ENCODE peak calls at places on chromosomes 5 and 9, in five cellular contexts. Y, N, V, H and S are unnamed samples.

GRCh38 chr5:158422653-158423505 is 563.9 kb upstream of the CLINT1 start:
- DNase-seq in V (peak; percentile 52), Y (no peak), H (peak; percentile 15), N (no peak), S (no peak)

GRCh38 chr9:70407081-70407503 is 7.4 kb downstream of the KLF9 start:
- DNase-seq in Y (no peak), V (no peak), H (no peak), N (no peak), S (no peak)

GRCh38 chr5:138748630-138749081 is 4.6 kb upstream of the CTNNA1 start:
- DNase-seq in H (peak; percentile 44), Y (no peak), V (no peak), N (no peak), S (no peak)

GRCh38 chr9:68955281-68955680 is 58.6 kb downstream of the PRKACG start:
- DNase-seq in N (no peak), Y (no peak), H (no peak), V (no peak), S (no peak)

GRCh38 chr5:134545070-134545868 is 19.8 kb downstream of the JADE2 start:
- DNase-seq in V (peak; percentile 79), H (peak; percentile 85), N (no peak), Y (peak; percentile 26), S (no peak)

GRCh38 chr5:176776141-176776865 is 34.1 kb upstream of the UNC5A start:
- DNase-seq in Y (no peak), V (no peak), H (no peak), N (no peak), S (no peak)

GRCh38 chr9:90815183-90815943 is 13.7 kb downstream of the SYK start:
- DNase-seq in H (no peak), N (no peak), V (no peak), Y (peak; percentile 60), S (no peak)

GRCh38 chr9:77534376-77535057 is 113.6 kb downstream of the GNA14 start:
- DNase-seq in H (no peak), Y (no peak), V (no peak), N (no peak), S (no peak)

GRCh38 chr9:121233906-121234901 is 32.5 kb upstream of the RAB14 start:
- DNase-seq in Y (no peak), H (no peak), N (no peak), V (no peak), S (no peak)

GRCh38 chr9:79127661-79128060 is 444.1 kb upstream of the TLE4 start:
- DNase-seq in V (no peak), Y (no peak), N (no peak), H (no peak), S (no peak)

GRCh38 chr9:115591584-115591984 is 473.6 kb upstream of the TNC start:
- DNase-seq in V (peak; percentile 18), H (peak; percentile 60), N (no peak), Y (peak; percentile 20), S (no peak)

GRCh38 chr9:127351182-127352166 is 45.5 kb upstream of the SLC2A8 start:
- DNase-seq in N (no peak), V (no peak), Y (no peak), H (no peak), S (no peak)

GRCh38 chr9:108535526-108535925 is 320.3 kb downstream of the ACTL7B start:
- DNase-seq in Y (peak; percentile 4), N (no peak), V (no peak), H (no peak), S (no peak)

GRCh38 chr5:103347729-103348128 is 89.2 kb downstream of the MACIR start:
- DNase-seq in N (no peak), H (no peak), Y (no peak), V (no peak), S (no peak)

GRCh38 chr5:9105851-9106250 is 440.0 kb downstream of the SEMA5A start:
- DNase-seq in N (no peak), Y (no peak), V (no peak), H (no peak), S (no peak)

GRCh38 chr9:6782981-6783380 is 25.2 kb downstream of the KDM4C start:
- DNase-seq in H (no peak), N (no peak), V (no peak), Y (no peak), S (no peak)

GRCh38 chr5:157772077-157772613 is 28.6 kb downstream of the LSM11 start:
- DNase-seq in V (no peak), N (no peak), H (no peak), Y (no peak), S (no peak)

GRCh38 chr5:108101105-108101504 is 280.8 kb downstream of the FBXL17 start:
- DNase-seq in Y (no peak), H (no peak), V (no peak), N (no peak), S (no peak)

GRCh38 chr5:162299793-162300192 is 232.2 kb downstream of the GABRG2 start:
- DNase-seq in H (no peak), Y (no peak), N (no peak), V (no peak), S (no peak)

GRCh38 chr5:159451197-159452052 is 121.1 kb upstream of the IL12B start:
- DNase-seq in N (no peak), V (no peak), H (no peak), Y (no peak), S (no peak)

GRCh38 chr9:468766-469496 is 254.3 kb downstream of the DOCK8 start:
- DNase-seq in Y (no peak), N (no peak), V (no peak), H (no peak), S (no peak)

GRCh38 chr5:71830626-71831539 is 111.8 kb downstream of the CARTPT start:
- DNase-seq in N (no peak), V (peak; percentile 82), Y (no peak), H (peak; percentile 61), S (no peak)

GRCh38 chr9:4967521-4967920 is 17.6 kb upstream of the JAK2 start:
- DNase-seq in H (no peak), N (no peak), Y (no peak), V (no peak), S (no peak)

GRCh38 chr9:69674741-69675438 is 2.7 kb upstream of the APBA1 start:
- DNase-seq in Y (no peak), H (no peak), N (no peak), V (no peak), S (no peak)

GRCh38 chr9:113184089-113184488 is 33.3 kb downstream of the SLC31A2 start:
- DNase-seq in V (no peak), Y (no peak), N (no peak), H (no peak), S (no peak)

GRCh38 chr5:91378683-91379601 is 4.2 kb downstream of the ARRDC3 start:
- DNase-seq in V (no peak), Y (no peak), H (no peak), N (no peak), S (no peak)

GRCh38 chr9:79642671-79643070 is 70.9 kb downstream of the TLE4 start:
- DNase-seq in N (no peak), V (no peak), H (no peak), Y (no peak), S (no peak)

GRCh38 chr5:139133237-139133636 is 64.9 kb downstream of the SIL1 start:
- DNase-seq in V (no peak), H (no peak), Y (no peak), N (no peak), S (no peak)

DNA sequence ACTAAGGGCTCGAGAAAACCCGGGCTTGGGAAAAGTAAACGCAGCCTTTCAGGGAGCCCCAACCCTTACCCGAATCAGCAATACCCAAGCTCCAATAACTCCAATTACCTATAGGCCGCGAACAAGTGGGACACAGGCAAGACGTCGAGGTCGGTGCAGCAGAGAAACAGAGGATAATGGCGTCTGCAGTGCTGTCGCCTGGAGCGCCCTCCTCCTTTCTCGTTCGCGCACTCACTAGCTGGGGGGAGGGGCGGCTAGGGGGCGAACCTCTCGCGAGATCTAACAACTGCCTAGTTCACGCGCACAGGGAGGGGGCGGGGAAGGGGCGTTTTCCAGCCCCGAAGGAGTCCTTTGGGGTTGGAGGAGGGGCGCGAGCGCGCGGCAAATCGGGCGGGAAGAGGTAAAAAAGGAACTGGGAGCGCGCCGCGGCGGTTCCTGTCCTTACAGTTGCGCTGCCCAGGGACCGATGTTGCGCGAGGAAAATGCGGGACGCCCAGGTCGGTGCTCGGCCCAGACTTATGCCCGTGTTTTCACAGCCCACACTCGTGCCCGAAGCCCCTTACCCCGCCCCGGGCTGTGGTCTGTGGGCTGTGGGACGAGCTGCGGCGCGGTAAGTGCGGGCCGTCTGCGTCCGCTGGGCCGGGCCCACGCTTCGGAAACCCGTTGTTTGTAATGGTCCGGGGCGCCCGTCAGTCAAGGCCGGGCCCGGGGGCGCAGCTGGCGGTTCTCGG is at the start of gene RMI1:
- DNase-seq in V (peak; percentile 100), H (peak; percentile 100), Y (peak; percentile 99), N (peak; percentile 99), S (peak; percentile 94)
- TF ChIP-seq CTCF in V (no peak), H (no peak), Y (peak; percentile 29), N (no peak), S (no peak)

DNA sequence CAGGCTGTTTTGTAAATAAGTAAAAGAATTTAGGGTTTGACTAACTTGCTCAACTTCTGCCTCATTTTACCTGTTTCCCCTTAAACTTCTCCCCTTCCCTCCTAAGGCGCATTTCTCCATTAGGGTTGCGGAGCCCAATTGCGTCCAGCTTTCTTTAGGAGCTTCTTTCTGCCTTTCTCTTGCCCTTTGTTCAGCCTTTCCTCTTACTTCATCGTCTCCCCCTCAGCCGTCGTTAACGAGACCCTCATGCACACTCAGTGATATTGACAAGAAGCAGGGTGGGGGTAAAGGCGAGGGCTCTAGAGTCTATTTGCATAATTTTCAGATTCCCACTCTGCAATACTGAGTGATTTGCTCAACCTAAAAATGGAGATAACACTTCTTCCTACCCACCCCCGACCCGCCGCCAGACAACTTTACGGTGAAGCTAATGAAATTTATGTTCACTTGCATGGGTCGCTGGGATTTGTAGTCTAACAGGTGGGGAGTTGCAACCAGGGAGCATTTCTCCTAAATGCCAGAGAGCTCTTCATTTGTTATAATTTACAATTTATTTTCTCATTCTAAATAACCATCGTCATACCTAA is 1.3 kb upstream of the TBC1D2 start:
- DNase-seq in H (no peak), Y (peak; percentile 42), N (no peak), V (no peak), S (no peak)
- H3K27ac ChIP-seq in H (peak overlapping the region; percentile 90), Y (peak overlapping the region; percentile 99), N (peak overlapping the region; percentile 82), V (peak overlapping the region; percentile 98), S (peak overlapping the region; percentile 98)

GRCh38 chr5:153941265-153941664 is 97.4 kb downstream of the FAM114A2 start:
- DNase-seq in V (no peak), Y (no peak), H (no peak), N (no peak), S (no peak)

GRCh38 chr5:153938131-153938842 is 100.4 kb downstream of the FAM114A2 start:
- DNase-seq in N (no peak), V (no peak), H (no peak), Y (no peak), S (no peak)

GRCh38 chr5:153939101-153939500 is 99.6 kb downstream of the FAM114A2 start:
- DNase-seq in H (no peak), N (no peak), Y (no peak), V (no peak), S (no peak)

DNA sequence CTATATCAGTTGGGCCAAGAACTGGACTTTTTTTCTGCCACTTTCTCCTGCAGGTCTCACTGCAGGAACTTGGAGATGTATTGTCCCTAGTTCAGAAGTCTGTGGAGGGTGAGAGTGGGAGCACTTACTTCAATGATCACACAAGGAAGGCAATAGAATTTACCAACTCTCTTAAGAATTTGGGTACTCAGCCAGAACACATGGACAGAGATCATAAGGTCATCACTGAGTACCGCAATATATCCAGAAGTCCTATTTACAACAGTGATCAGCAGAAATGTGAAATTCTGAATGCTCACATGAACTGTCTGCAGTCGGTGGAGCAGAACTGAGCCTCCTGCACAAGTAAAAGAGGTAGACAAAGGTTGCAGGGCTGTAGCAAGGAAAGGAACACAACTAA is 101.0 kb downstream of the FAM114A2 start:
- DNase-seq in V (no peak), N (no peak), H (no peak), Y (no peak), S (no peak)
- H3K9me3 ChIP-seq in V (peaks cover 90% of the 10 kb centered on the region), N (peaks cover 22% of the 10 kb centered on the region), H (peaks cover 14% of the 10 kb centered on the region), Y (peaks cover 37% of the 10 kb centered on the region), S (no peaks in the 10 kb centered on the region)

GRCh38 chr9:34991833-34992375 is 2.4 kb downstream of the DNAJB5 start:
- DNase-seq in N (no peak), V (peak; percentile 64), Y (no peak), H (peak; percentile 83), S (no peak)
- TF ChIP-seq CTCF in N (no peak), V (peak; percentile 23), Y (no peak), H (no peak), S (no peak)